ENCODE peak calls at places on chromosomes 6 and 20, in six cellular contexts. M is H1, R is trophoblast cell, T is neuronal stem cell, G is IMR-90, C is H9. V is an unnamed sample.

GRCh38 chr6:147765541-147765940 is 257.1 kb downstream of the SAMD5 start:
- DNase-seq in T (no peak), G (no peak), M (no peak), R (no peak), C (no peak), V (no peak)

GRCh38 chr6:123044341-123044860 is 48.4 kb downstream of the CLVS2 start:
- DNase-seq in G (no peak), C (no peak), M (no peak), T (no peak), R (no peak), V (no peak)

GRCh38 chr20:24698706-24699206 is 229.3 kb downstream of the SYNDIG1 start:
- DNase-seq in C (peak), M (no peak), T (no peak), G (no peak), R (no peak), V (no peak)

GRCh38 chr6:98831057-98832031 is 3.0 kb upstream of the POU3F2 start:
- DNase-seq in C (peak), R (no peak), T (peak), G (no peak), M (no peak), V (no peak)

GRCh38 chr20:63850689-63851547 is 10.4 kb upstream of the ABHD16B start:
- DNase-seq in C (no peak), G (no peak), M (no peak), T (no peak), R (no peak), V (no peak)

GRCh38 chr6:87705070-87705691 is 3.1 kb upstream of the AKIRIN2 start:
- DNase-seq in R (no peak), M (no peak), C (no peak), T (no peak), G (peak), V (peak)

GRCh38 chr20:5024982-5025381 is 23.7 kb upstream of the SLC23A2 start:
- DNase-seq in R (no peak), G (no peak), T (no peak), C (no peak), M (no peak), V (peak)

GRCh38 chr6:138832182-138832581 is 36.3 kb downstream of the ECT2L start:
- DNase-seq in T (no peak), M (no peak), R (no peak), C (no peak), G (no peak), V (no peak)

GRCh38 chr6:143060354-143060805 is 309 bp upstream of the AIG1 start:
- DNase-seq in T (peak), M (peak), R (peak), G (peak), C (peak), V (peak)

GRCh38 chr20:38157635-38158495 is 7.2 kb downstream of the TGM2 start:
- DNase-seq in G (peak), R (no peak), M (no peak), C (no peak), T (no peak), V (no peak)

GRCh38 chr6:170424634-170425126 is 118.1 kb downstream of the FAM120B start:
- DNase-seq in R (no peak), G (no peak), T (no peak), M (no peak), C (no peak), V (no peak)

GRCh38 chr20:41408986-41409385 is 42.4 kb upstream of the EMILIN3 start:
- DNase-seq in C (no peak), M (no peak), R (no peak), T (no peak), G (no peak), V (no peak)

GRCh38 chr6:142893088-142893487 is 51.9 kb downstream of the HIVEP2 start:
- DNase-seq in C (no peak), M (no peak), G (peak), T (no peak), R (peak), V (peak)

GRCh38 chr6:143507358-143508145 is 4.0 kb downstream of the FUCA2 start:
- DNase-seq in T (no peak), M (no peak), G (peak), R (no peak), C (no peak), V (peak)

GRCh38 chr20:50242863-50243609 is 52.4 kb downstream of the CEBPB start:
- DNase-seq in R (no peak), C (no peak), T (no peak), M (no peak), G (no peak), V (no peak)

GRCh38 chr6:84033523-84034451 is at the start of gene MRAP2:
- DNase-seq in C (peak), M (no peak), R (no peak), T (peak), G (no peak), V (no peak)

GRCh38 chr6:107670792-107671199 is 153.3 kb downstream of the SCML4 start:
- DNase-seq in C (no peak), M (no peak), T (no peak), R (no peak), G (peak), V (peak)

GRCh38 chr20:33825340-33826269 is 14.5 kb downstream of the CHMP4B start:
- DNase-seq in M (no peak), T (no peak), C (no peak), G (no peak), R (no peak), V (no peak)

GRCh38 chr6:54291738-54292137 is 16.5 kb upstream of the TINAG start:
- DNase-seq in R (no peak), C (no peak), T (no peak), M (no peak), G (peak), V (peak)

GRCh38 chr6:156560476-156560875 is 216.7 kb upstream of the ARID1B start:
- DNase-seq in R (no peak), C (no peak), T (no peak), G (no peak), M (no peak), V (no peak)

GRCh38 chr6:138805431-138805830 is 9.5 kb downstream of the ECT2L start:
- DNase-seq in T (no peak), C (no peak), M (no peak), G (peak), R (no peak), V (peak)

GRCh38 chr6:159389695-159390094 is 220.5 kb downstream of the FNDC1 start:
- DNase-seq in T (no peak), M (no peak), C (no peak), G (no peak), R (no peak), V (no peak)

GRCh38 chr20:48025061-48025515 is 239.8 kb upstream of the SULF2 start:
- DNase-seq in G (peak), R (no peak), M (no peak), C (peak), T (no peak), V (peak)

GRCh38 chr6:63859520-63859919 is 223.9 kb downstream of the PHF3 start:
- DNase-seq in T (no peak), R (no peak), G (no peak), M (no peak), C (no peak), V (peak)

GRCh38 chr6:124324237-124324636 is 520.6 kb downstream of the NKAIN2 start:
- DNase-seq in C (no peak), G (no peak), R (no peak), T (no peak), M (no peak), V (no peak)

GRCh38 chr20:19761853-19762252 is 3.8 kb downstream of the RIN2 start:
- DNase-seq in C (no peak), R (no peak), T (no peak), G (no peak), M (no peak), V (no peak)

GRCh38 chr6:143112084-143112768 is 51.5 kb downstream of the AIG1 start:
- DNase-seq in R (no peak), M (no peak), C (no peak), T (no peak), G (no peak), V (no peak)

GRCh38 chr6:35391240-35391968 is 49.0 kb downstream of the PPARD start:
- DNase-seq in M (no peak), R (peak), G (peak), C (no peak), T (no peak), V (peak)

GRCh38 chr6:41698350-41698781 is 37.0 kb downstream of the TFEB start:
- DNase-seq in G (peak), T (no peak), R (peak), M (no peak), C (no peak), V (peak)

GRCh38 chr6:145071836-145072235 is 663.5 kb downstream of the EPM2A start:
- DNase-seq in R (peak), G (peak), M (no peak), T (no peak), C (no peak), V (peak)

GRCh38 chr6:156866181-156866862 is 89.1 kb downstream of the ARID1B start:
- DNase-seq in M (no peak), C (no peak), G (peak), T (no peak), R (no peak), V (peak)

GRCh38 chr6:110552901-110553641 is 76.7 kb upstream of the SLC22A16 start:
- DNase-seq in M (no peak), C (no peak), G (no peak), T (no peak), R (no peak), V (no peak)

GRCh38 chr6:78936515-78936914 is 69.2 kb downstream of the IRAK1BP1 start:
- DNase-seq in T (no peak), C (no peak), R (no peak), M (no peak), G (no peak), V (no peak)

GRCh38 chr6:95517004-95517403 is 60.3 kb upstream of the MANEA start:
- DNase-seq in M (no peak), C (no peak), T (no peak), G (no peak), R (no peak), V (no peak)

GRCh38 chr20:7980332-7981046 is 39.1 kb downstream of the TMX4 start:
- DNase-seq in G (peak), M (peak), T (peak), R (no peak), C (peak), V (peak)

GRCh38 chr6:5302220-5302946 is 41.1 kb downstream of the FARS2 start:
- DNase-seq in C (no peak), R (no peak), M (no peak), T (no peak), G (peak), V (no peak)

GRCh38 chr6:85081102-85081501 is 316.7 kb upstream of the TBX18 start:
- DNase-seq in M (no peak), G (no peak), T (no peak), R (no peak), C (no peak), V (no peak)

GRCh38 chr6:24851086-24851485 is 52.4 kb upstream of the ARMH2 start:
- DNase-seq in G (no peak), M (no peak), R (no peak), T (no peak), C (no peak), V (no peak)
- H3K27ac ChIP-seq in G (no peak), M (no peak), R (no peak), T (no peak), C (no peak), V (no peak)

GRCh38 chr20:42603655-42604054 is 586.1 kb downstream of the PTPRT start:
- DNase-seq in T (no peak), M (no peak), C (no peak), G (no peak), R (no peak), V (no peak)
- H4K91ac ChIP-seq in T (no peak), M (no peak), C (no peak), G (no peak), R (no peak), V (no peak)

GRCh38 chr6:2876210-2877056 is 26.7 kb downstream of the SERPINB9 start:
- DNase-seq in C (no peak), R (peak), G (peak), T (no peak), M (no peak), V (peak)
- H4K8ac ChIP-seq in C (no peak), R (peak), G (peak), T (no peak), M (peak), V (peak)

GRCh38 chr20:35339007-35339406 is 46.8 kb upstream of the FAM83C start:
- DNase-seq in M (no peak), T (no peak), G (peak), C (no peak), R (no peak), V (peak)
- H3K27ac ChIP-seq in M (no peak), T (no peak), G (peak), C (no peak), R (no peak), V (peak)

DNA sequence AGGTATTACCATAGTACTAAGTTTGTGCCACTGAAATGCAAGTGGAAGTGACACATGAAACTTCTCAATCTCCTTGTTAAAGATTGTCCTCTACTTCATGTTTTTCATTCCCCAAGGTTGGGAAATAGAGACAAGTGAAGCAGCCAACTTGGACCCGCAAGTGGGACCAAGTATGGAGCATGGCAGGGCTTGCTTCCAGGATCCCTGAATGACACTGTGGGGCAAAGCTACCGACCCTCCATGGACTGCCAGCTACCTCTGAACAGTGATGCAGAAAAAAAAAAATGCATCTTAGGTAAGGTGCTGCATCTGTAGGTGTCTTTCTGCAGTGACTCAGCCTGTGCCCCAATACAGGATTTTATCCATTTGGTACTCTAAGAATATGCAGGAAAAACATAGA is 119.1 kb upstream of the ENPP5 start:
- DNase-seq in C (no peak), T (no peak), R (no peak), M (no peak), G (no peak), V (no peak)
- H4K91ac ChIP-seq in C (no peak), T (no peak), R (no peak), M (no peak), G (no peak), V (no peak)

DNA sequence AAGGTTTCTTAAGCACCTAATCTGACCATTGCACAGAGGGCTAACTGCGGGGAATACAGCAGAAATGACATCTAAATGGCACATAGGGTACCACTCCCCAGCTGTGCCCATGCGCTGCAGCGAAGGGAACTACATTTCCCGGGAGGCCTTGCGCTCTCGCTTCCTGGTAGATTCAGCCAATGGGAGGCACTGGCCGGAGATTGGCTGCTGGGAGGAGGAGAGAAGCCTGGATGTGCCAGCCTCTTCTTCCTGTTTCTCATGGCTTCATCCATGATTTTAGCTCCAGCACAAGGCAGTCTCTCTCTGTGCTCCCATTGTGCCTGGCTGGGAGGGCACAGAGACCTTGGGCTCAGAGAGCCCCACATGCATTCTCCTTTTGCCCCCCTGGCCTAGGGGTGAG is 101.7 kb upstream of the FOXA2 start:
- DNase-seq in G (peak), M (peak), C (peak), R (no peak), T (no peak), V (peak)
- H4K8ac ChIP-seq in G (peak), M (peak), C (no peak), R (peak), T (no peak), V (peak)

DNA sequence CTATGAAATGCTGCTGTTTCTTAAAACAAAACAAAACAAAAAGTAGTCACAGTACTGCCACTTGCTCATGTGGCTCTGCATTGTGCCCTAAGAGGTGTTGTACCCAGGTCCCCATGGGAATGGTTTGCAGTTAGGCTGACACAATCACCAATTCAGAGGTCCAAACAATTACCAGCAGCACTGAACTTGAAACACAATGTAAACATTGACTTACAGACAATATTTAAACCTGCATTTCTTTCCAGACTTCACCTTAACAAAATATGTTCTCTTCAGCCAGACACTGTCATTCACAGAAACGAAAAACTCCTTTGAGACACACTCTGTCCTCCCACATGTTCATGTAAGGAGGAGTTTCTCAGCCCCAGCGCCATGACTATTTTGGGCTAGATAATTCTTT is 206.8 kb upstream of the ARG1 start:
- DNase-seq in T (no peak), R (no peak), G (no peak), M (no peak), C (no peak), V (no peak)
- H3K27ac ChIP-seq in T (no peak), R (no peak), G (no peak), M (no peak), C (no peak), V (no peak)

GRCh38 chr6:166395778-166396177 is 13.0 kb upstream of the MPC1 start:
- DNase-seq in R (peak), G (no peak), T (no peak), M (no peak), C (peak), V (no peak)

GRCh38 chr6:166393535-166393823 is 10.7 kb upstream of the MPC1 start:
- DNase-seq in T (no peak), R (no peak), G (no peak), C (no peak), M (no peak), V (no peak)

GRCh38 chr6:166395351-166395750 is 12.6 kb upstream of the MPC1 start:
- DNase-seq in R (no peak), M (no peak), T (no peak), C (no peak), G (no peak), V (no peak)

GRCh38 chr6:166397849-166398248 is 15.1 kb upstream of the MPC1 start:
- DNase-seq in G (no peak), R (no peak), C (peak), M (no peak), T (no peak), V (no peak)

DNA sequence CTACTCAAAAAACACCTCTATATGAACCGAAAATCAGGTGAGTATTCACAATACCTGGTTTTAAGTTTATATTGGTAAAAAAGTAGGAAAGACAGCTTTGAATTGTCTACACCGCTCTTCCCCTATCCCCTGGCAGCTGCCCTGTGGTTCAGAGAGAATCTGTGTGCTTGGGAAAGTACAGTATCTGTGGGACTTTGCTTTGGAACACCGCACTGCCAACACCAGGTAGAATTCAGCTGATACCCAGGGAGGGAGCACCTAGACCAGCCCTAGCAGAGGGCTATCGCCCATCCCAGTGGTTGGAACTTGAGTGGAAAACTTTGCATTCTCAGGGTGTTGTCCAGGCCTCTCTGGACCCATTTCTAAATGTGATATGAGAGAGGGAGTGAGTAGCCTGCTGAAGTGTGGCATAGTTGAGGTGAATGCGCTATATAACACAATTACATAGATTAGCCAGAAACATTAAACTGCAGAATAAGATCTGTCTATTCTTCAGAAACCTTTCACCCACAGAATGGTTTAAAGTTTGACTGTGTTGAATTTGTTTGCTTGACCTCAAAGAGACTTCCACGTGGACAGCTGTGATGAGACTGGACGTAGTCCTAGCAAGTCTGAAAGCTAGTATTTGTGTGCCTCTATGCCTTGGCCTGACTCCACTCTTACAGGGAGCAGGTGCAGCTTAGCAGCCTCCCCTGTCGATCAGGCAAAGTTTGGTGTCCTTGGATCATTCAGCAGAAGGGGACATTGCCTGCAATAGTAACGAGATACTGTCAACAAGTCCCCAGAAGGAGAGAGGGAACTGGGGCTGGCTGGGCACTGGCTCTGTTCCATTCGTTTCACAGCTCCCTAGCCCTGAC is 11.5 kb upstream of the MPC1 start:
- DNase-seq in C (peak), T (no peak), M (no peak), R (no peak), G (no peak), V (no peak)
- H4K91ac ChIP-seq in C (no peak), T (no peak), M (no peak), R (no peak), G (no peak), V (no peak)

V was measured in mesenchymal stem cell.